ENCODE peak calls at places on chromosome 18, in seven cellular contexts. One of them, this sample, is unnamed.

GRCh38 chr18:21129586-21130216 is 18.1 kb upstream of the ROCK1 start:
- DNase-seq in DMS 273 treated with DMSO at 0.1 percent for 48 hours: no peak
- DNase-seq in NAMALWA: no peak
- DNase-seq in NCI-H345: no peak
- DNase-seq in AG08396: peak; percentile 42
- DNase-seq in stromal cell of bone marrow: no peak
- DNase-seq in AG10803: peak; percentile 89
- DNase-seq in this sample: no peak

GRCh38 chr18:77138270-77138669 is 5.7 kb upstream of the MBP start:
- DNase-seq in NCI-H345: no peak
- DNase-seq in AG08396: no peak
- DNase-seq in DMS 273 treated with DMSO at 0.1 percent for 48 hours: no peak
- DNase-seq in AG10803: no peak
- DNase-seq in stromal cell of bone marrow: no peak
- DNase-seq in NAMALWA: no peak
- DNase-seq in this sample: no peak

GRCh38 chr18:21868770-21869169 is 128.2 kb downstream of the MIB1 start:
- DNase-seq in DMS 273 treated with DMSO at 0.1 percent for 48 hours: no peak
- DNase-seq in NAMALWA: no peak
- DNase-seq in AG08396: no peak
- DNase-seq in NCI-H345: no peak
- DNase-seq in AG10803: no peak
- DNase-seq in stromal cell of bone marrow: no peak
- DNase-seq in this sample: no peak

GRCh38 chr18:22470511-22471181 is 52.9 kb upstream of the CTAGE1 start:
- DNase-seq in stromal cell of bone marrow: no peak
- DNase-seq in NCI-H345: no peak
- DNase-seq in AG10803: no peak
- DNase-seq in AG08396: no peak
- DNase-seq in DMS 273 treated with DMSO at 0.1 percent for 48 hours: no peak
- DNase-seq in NAMALWA: no peak
- DNase-seq in this sample: no peak

GRCh38 chr18:63897072-63897471 is 9.6 kb downstream of the SERPINB2 start:
- DNase-seq in stromal cell of bone marrow: no peak
- DNase-seq in NAMALWA: no peak
- DNase-seq in AG08396: no peak
- DNase-seq in DMS 273 treated with DMSO at 0.1 percent for 48 hours: no peak
- DNase-seq in NCI-H345: no peak
- DNase-seq in AG10803: peak; percentile 47
- DNase-seq in this sample: no peak

GRCh38 chr18:36706313-36706881 is 122.4 kb downstream of the TPGS2 start:
- DNase-seq in AG10803: peak; percentile 76
- DNase-seq in AG08396: no peak
- DNase-seq in DMS 273 treated with DMSO at 0.1 percent for 48 hours: peak; percentile 19
- DNase-seq in NAMALWA: no peak
- DNase-seq in stromal cell of bone marrow: no peak
- DNase-seq in NCI-H345: no peak
- DNase-seq in this sample: no peak

GRCh38 chr18:48819781-48820482 is 130.8 kb downstream of the SMAD7 start:
- DNase-seq in AG10803: no peak
- DNase-seq in AG08396: no peak
- DNase-seq in DMS 273 treated with DMSO at 0.1 percent for 48 hours: no peak
- DNase-seq in NAMALWA: no peak
- DNase-seq in stromal cell of bone marrow: no peak
- DNase-seq in NCI-H345: no peak
- DNase-seq in this sample: no peak

GRCh38 chr18:44842588-44843412 is 162.1 kb downstream of the SETBP1 start:
- DNase-seq in AG08396: no peak
- DNase-seq in NAMALWA: no peak
- DNase-seq in AG10803: no peak
- DNase-seq in stromal cell of bone marrow: no peak
- DNase-seq in NCI-H345: no peak
- DNase-seq in DMS 273 treated with DMSO at 0.1 percent for 48 hours: no peak
- DNase-seq in this sample: no peak

GRCh38 chr18:9494778-9495302 is 19.5 kb downstream of the RALBP1 start:
- DNase-seq in stromal cell of bone marrow: no peak
- DNase-seq in AG10803: no peak
- DNase-seq in AG08396: no peak
- DNase-seq in DMS 273 treated with DMSO at 0.1 percent for 48 hours: no peak
- DNase-seq in NCI-H345: no peak
- DNase-seq in NAMALWA: no peak
- DNase-seq in this sample: no peak

GRCh38 chr18:4557502-4557901 is 102.4 kb upstream of the DLGAP1 start:
- DNase-seq in AG08396: no peak
- DNase-seq in NCI-H345: no peak
- DNase-seq in DMS 273 treated with DMSO at 0.1 percent for 48 hours: no peak
- DNase-seq in NAMALWA: no peak
- DNase-seq in AG10803: no peak
- DNase-seq in stromal cell of bone marrow: no peak
- DNase-seq in this sample: no peak

GRCh38 chr18:13136689-13137040 is 81.9 kb upstream of the LDLRAD4 start:
- DNase-seq in AG08396: peak; percentile 60
- DNase-seq in DMS 273 treated with DMSO at 0.1 percent for 48 hours: no peak
- DNase-seq in stromal cell of bone marrow: no peak
- DNase-seq in NAMALWA: no peak
- DNase-seq in AG10803: no peak
- DNase-seq in NCI-H345: peak; percentile 15
- DNase-seq in this sample: no peak

GRCh38 chr18:9181275-9181674 is 44.7 kb downstream of the ANKRD12 start:
- DNase-seq in stromal cell of bone marrow: no peak
- DNase-seq in NAMALWA: no peak
- DNase-seq in AG10803: peak; percentile 9
- DNase-seq in AG08396: no peak
- DNase-seq in NCI-H345: no peak
- DNase-seq in DMS 273 treated with DMSO at 0.1 percent for 48 hours: no peak
- DNase-seq in this sample: no peak

GRCh38 chr18:79680100-79680879 is 687 bp downstream of the CTDP1 start:
- DNase-seq in AG10803: peak; percentile 49
- DNase-seq in stromal cell of bone marrow: no peak
- DNase-seq in NAMALWA: peak; percentile 55
- DNase-seq in NCI-H345: peak; percentile 8
- DNase-seq in DMS 273 treated with DMSO at 0.1 percent for 48 hours: no peak
- DNase-seq in AG08396: peak; percentile 76
- DNase-seq in this sample: no peak

GRCh38 chr18:3458952-3459853 is 9.2 kb downstream of the TGIF1 start:
- DNase-seq in AG10803: peak; percentile 52
- DNase-seq in stromal cell of bone marrow: no peak
- DNase-seq in NAMALWA: no peak
- DNase-seq in AG08396: no peak
- DNase-seq in NCI-H345: no peak
- DNase-seq in DMS 273 treated with DMSO at 0.1 percent for 48 hours: no peak
- DNase-seq in this sample: no peak

GRCh38 chr18:217532-218334 is 50.1 kb downstream of the THOC1 start:
- DNase-seq in AG08396: no peak
- DNase-seq in stromal cell of bone marrow: no peak
- DNase-seq in AG10803: no peak
- DNase-seq in DMS 273 treated with DMSO at 0.1 percent for 48 hours: no peak
- DNase-seq in NCI-H345: no peak
- DNase-seq in NAMALWA: no peak
- DNase-seq in this sample: no peak

GRCh38 chr18:13627639-13628038 is 98.7 kb downstream of the FAM210A start:
- DNase-seq in AG10803: no peak
- DNase-seq in DMS 273 treated with DMSO at 0.1 percent for 48 hours: no peak
- DNase-seq in stromal cell of bone marrow: no peak
- DNase-seq in AG08396: no peak
- DNase-seq in NCI-H345: no peak
- DNase-seq in NAMALWA: no peak
- DNase-seq in this sample: no peak

GRCh38 chr18:39946623-39947061 is 2008.4 kb upstream of the PIK3C3 start:
- DNase-seq in NAMALWA: no peak
- DNase-seq in AG08396: peak; percentile 5
- DNase-seq in NCI-H345: no peak
- DNase-seq in stromal cell of bone marrow: no peak
- DNase-seq in AG10803: peak; percentile 78
- DNase-seq in DMS 273 treated with DMSO at 0.1 percent for 48 hours: no peak
- DNase-seq in this sample: peak; percentile 22

GRCh38 chr18:24398515-24398914 is 891 bp upstream of the OSBPL1A start:
- DNase-seq in DMS 273 treated with DMSO at 0.1 percent for 48 hours: peak; percentile 38
- DNase-seq in stromal cell of bone marrow: peak; percentile 13
- DNase-seq in AG08396: no peak
- DNase-seq in AG10803: peak; percentile 34
- DNase-seq in NCI-H345: no peak
- DNase-seq in NAMALWA: no peak
- DNase-seq in this sample: no peak

GRCh38 chr18:51621103-51621969 is 423.9 kb upstream of the MEX3C start:
- DNase-seq in DMS 273 treated with DMSO at 0.1 percent for 48 hours: peak; percentile 37
- DNase-seq in NAMALWA: peak; percentile 82
- DNase-seq in stromal cell of bone marrow: peak; percentile 8
- DNase-seq in NCI-H345: peak; percentile 70
- DNase-seq in AG10803: peak; percentile 44
- DNase-seq in AG08396: no peak
- DNase-seq in this sample: peak; percentile 36

GRCh38 chr18:55699233-55699765 is 111.3 kb upstream of the TCF4 start:
- DNase-seq in DMS 273 treated with DMSO at 0.1 percent for 48 hours: no peak
- DNase-seq in NAMALWA: peak; percentile 15
- DNase-seq in NCI-H345: no peak
- DNase-seq in AG10803: peak; percentile 11
- DNase-seq in AG08396: no peak
- DNase-seq in stromal cell of bone marrow: no peak
- DNase-seq in this sample: no peak

GRCh38 chr18:68874361-68874760 is 76.5 kb downstream of the CCDC102B start:
- DNase-seq in AG10803: peak; percentile 1
- DNase-seq in NAMALWA: no peak
- DNase-seq in DMS 273 treated with DMSO at 0.1 percent for 48 hours: no peak
- DNase-seq in AG08396: peak; percentile 16
- DNase-seq in NCI-H345: no peak
- DNase-seq in stromal cell of bone marrow: peak; percentile 6
- DNase-seq in this sample: no peak

GRCh38 chr18:65091737-65092329 is 659.0 kb upstream of the CDH7 start:
- DNase-seq in AG10803: no peak
- DNase-seq in AG08396: no peak
- DNase-seq in DMS 273 treated with DMSO at 0.1 percent for 48 hours: peak; percentile 51
- DNase-seq in NCI-H345: peak; percentile 33
- DNase-seq in stromal cell of bone marrow: no peak
- DNase-seq in NAMALWA: peak; percentile 65
- DNase-seq in this sample: no peak

GRCh38 chr18:48077291-48077690 is 146.8 kb upstream of the SMAD2 start:
- DNase-seq in NAMALWA: no peak
- DNase-seq in AG10803: no peak
- DNase-seq in NCI-H345: no peak
- DNase-seq in AG08396: no peak
- DNase-seq in stromal cell of bone marrow: no peak
- DNase-seq in DMS 273 treated with DMSO at 0.1 percent for 48 hours: no peak
- DNase-seq in this sample: no peak

GRCh38 chr18:25464211-25464610 is 112.2 kb upstream of the ZNF521 start:
- DNase-seq in AG08396: peak; percentile 55
- DNase-seq in stromal cell of bone marrow: no peak
- DNase-seq in AG10803: peak; percentile 54
- DNase-seq in NAMALWA: no peak
- DNase-seq in NCI-H345: no peak
- DNase-seq in DMS 273 treated with DMSO at 0.1 percent for 48 hours: no peak
- DNase-seq in this sample: no peak

GRCh38 chr18:45526120-45526841 is 89.0 kb upstream of the SLC14A2 start:
- DNase-seq in DMS 273 treated with DMSO at 0.1 percent for 48 hours: no peak
- DNase-seq in stromal cell of bone marrow: peak; percentile 45
- DNase-seq in AG10803: peak; percentile 51
- DNase-seq in NAMALWA: no peak
- DNase-seq in AG08396: no peak
- DNase-seq in NCI-H345: peak; percentile 3
- DNase-seq in this sample: no peak

GRCh38 chr18:64589000-64589399 is 440.1 kb upstream of the LINC00305 start:
- DNase-seq in stromal cell of bone marrow: no peak
- DNase-seq in AG10803: no peak
- DNase-seq in NAMALWA: no peak
- DNase-seq in DMS 273 treated with DMSO at 0.1 percent for 48 hours: no peak
- DNase-seq in NCI-H345: no peak
- DNase-seq in AG08396: no peak
- DNase-seq in this sample: no peak

This sample was measured in upper lobe of left lung.